ENCODE peak calls at places on chromosomes 3 and 15, in seven cellular contexts. One of them, this sample, is unnamed.

GRCh38 chr15:67186226-67186649 is 68.2 kb downstream of the AAGAB start:
- DNase-seq in H9: no peak
- DNase-seq in IMR-90: no peak
- DNase-seq in neuronal stem cell: no peak
- DNase-seq in trophoblast cell: no peak
- DNase-seq in H1: no peak
- DNase-seq in mesendoderm: no peak
- DNase-seq in this sample: no peak

GRCh38 chr15:79009388-79009787 is 64.5 kb upstream of the CTSH start:
- DNase-seq in trophoblast cell: no peak
- DNase-seq in neuronal stem cell: no peak
- DNase-seq in H9: no peak
- DNase-seq in IMR-90: no peak
- DNase-seq in H1: no peak
- DNase-seq in mesendoderm: no peak
- DNase-seq in this sample: no peak

GRCh38 chr3:55750525-55750924 is 263.4 kb upstream of the WNT5A start:
- DNase-seq in trophoblast cell: peak
- DNase-seq in H1: no peak
- DNase-seq in mesendoderm: no peak
- DNase-seq in IMR-90: peak
- DNase-seq in H9: no peak
- DNase-seq in neuronal stem cell: no peak
- DNase-seq in this sample: peak

GRCh38 chr15:37079726-37080125 is 20.6 kb downstream of the MEIS2 start:
- DNase-seq in IMR-90: peak
- DNase-seq in trophoblast cell: no peak
- DNase-seq in H9: no peak
- DNase-seq in neuronal stem cell: no peak
- DNase-seq in H1: no peak
- DNase-seq in mesendoderm: no peak
- DNase-seq in this sample: no peak

GRCh38 chr3:71194785-71195184 is 388.7 kb downstream of the FOXP1 start:
- DNase-seq in trophoblast cell: no peak
- DNase-seq in IMR-90: no peak
- DNase-seq in H1: no peak
- DNase-seq in mesendoderm: peak
- DNase-seq in H9: peak
- DNase-seq in neuronal stem cell: no peak
- DNase-seq in this sample: no peak

GRCh38 chr3:98874602-98875249 is 26.8 kb downstream of the DCBLD2 start:
- DNase-seq in IMR-90: no peak
- DNase-seq in mesendoderm: peak
- DNase-seq in trophoblast cell: no peak
- DNase-seq in H1: no peak
- DNase-seq in neuronal stem cell: no peak
- DNase-seq in H9: no peak
- DNase-seq in this sample: no peak

GRCh38 chr15:90337256-90337655 is 14.8 kb upstream of the ZNF774 start:
- DNase-seq in mesendoderm: no peak
- DNase-seq in H9: no peak
- DNase-seq in H1: no peak
- DNase-seq in neuronal stem cell: no peak
- DNase-seq in IMR-90: no peak
- DNase-seq in trophoblast cell: peak
- DNase-seq in this sample: no peak

GRCh38 chr3:9170851-9171160 is 78.6 kb downstream of the SRGAP3 start:
- DNase-seq in mesendoderm: no peak
- DNase-seq in H9: no peak
- DNase-seq in IMR-90: no peak
- DNase-seq in H1: no peak
- DNase-seq in trophoblast cell: no peak
- DNase-seq in neuronal stem cell: no peak
- DNase-seq in this sample: no peak

GRCh38 chr3:70096376-70097055 is 97.0 kb downstream of the SAMMSON start:
- DNase-seq in H1: no peak
- DNase-seq in trophoblast cell: no peak
- DNase-seq in mesendoderm: no peak
- DNase-seq in neuronal stem cell: no peak
- DNase-seq in IMR-90: no peak
- DNase-seq in H9: no peak
- DNase-seq in this sample: no peak

GRCh38 chr15:63870403-63871209 is 36.9 kb upstream of the HERC1 start:
- DNase-seq in H9: peak
- DNase-seq in IMR-90: peak
- DNase-seq in trophoblast cell: peak
- DNase-seq in mesendoderm: peak
- DNase-seq in H1: no peak
- DNase-seq in neuronal stem cell: peak
- DNase-seq in this sample: peak

GRCh38 chr3:140501770-140502364 is 176.0 kb upstream of the TRIM42 start:
- DNase-seq in neuronal stem cell: no peak
- DNase-seq in trophoblast cell: no peak
- DNase-seq in H1: no peak
- DNase-seq in mesendoderm: no peak
- DNase-seq in IMR-90: no peak
- DNase-seq in H9: no peak
- DNase-seq in this sample: no peak

GRCh38 chr3:172135185-172135584 is 95.8 kb downstream of the FNDC3B start:
- DNase-seq in H1: no peak
- DNase-seq in mesendoderm: peak
- DNase-seq in H9: no peak
- DNase-seq in neuronal stem cell: no peak
- DNase-seq in IMR-90: no peak
- DNase-seq in trophoblast cell: no peak
- DNase-seq in this sample: no peak

GRCh38 chr3:47578119-47578630 is 490 bp downstream of the CSPG5 start:
- DNase-seq in IMR-90: no peak
- DNase-seq in H1: peak
- DNase-seq in H9: peak
- DNase-seq in neuronal stem cell: peak
- DNase-seq in trophoblast cell: no peak
- DNase-seq in mesendoderm: no peak
- DNase-seq in this sample: peak

GRCh38 chr3:141457624-141458236 is 29.1 kb upstream of the RASA2 start:
- DNase-seq in mesendoderm: no peak
- DNase-seq in H9: no peak
- DNase-seq in trophoblast cell: no peak
- DNase-seq in H1: no peak
- DNase-seq in neuronal stem cell: no peak
- DNase-seq in IMR-90: peak
- DNase-seq in this sample: no peak

GRCh38 chr3:127003601-127004280 is 20.8 kb downstream of the PLXNA1 start:
- DNase-seq in H9: no peak
- DNase-seq in IMR-90: no peak
- DNase-seq in neuronal stem cell: no peak
- DNase-seq in H1: no peak
- DNase-seq in mesendoderm: no peak
- DNase-seq in trophoblast cell: no peak
- DNase-seq in this sample: no peak

GRCh38 chr15:40291088-40291574 is 8.3 kb upstream of the ANKRD63 start:
- DNase-seq in mesendoderm: peak
- DNase-seq in neuronal stem cell: peak
- DNase-seq in H9: peak
- DNase-seq in IMR-90: peak
- DNase-seq in trophoblast cell: peak
- DNase-seq in H1: peak
- DNase-seq in this sample: peak

GRCh38 chr3:124660606-124661005 is 69.6 kb upstream of the UMPS start:
- DNase-seq in trophoblast cell: no peak
- DNase-seq in H9: no peak
- DNase-seq in H1: no peak
- DNase-seq in mesendoderm: no peak
- DNase-seq in neuronal stem cell: no peak
- DNase-seq in IMR-90: no peak
- DNase-seq in this sample: no peak

GRCh38 chr3:147809206-147809605 is 400.0 kb downstream of the ZIC1 start:
- DNase-seq in mesendoderm: no peak
- DNase-seq in H9: no peak
- DNase-seq in trophoblast cell: no peak
- DNase-seq in H1: no peak
- DNase-seq in neuronal stem cell: no peak
- DNase-seq in IMR-90: no peak
- DNase-seq in this sample: no peak

GRCh38 chr15:45187894-45188830 is at the start of gene SHF:
- DNase-seq in neuronal stem cell: peak
- DNase-seq in trophoblast cell: no peak
- DNase-seq in mesendoderm: peak
- DNase-seq in H1: peak
- DNase-seq in IMR-90: peak
- DNase-seq in H9: peak
- DNase-seq in this sample: peak

GRCh38 chr15:36432162-36432561 is 147.3 kb upstream of the CDIN1 start:
- DNase-seq in trophoblast cell: no peak
- DNase-seq in mesendoderm: no peak
- DNase-seq in H1: no peak
- DNase-seq in IMR-90: peak
- DNase-seq in neuronal stem cell: no peak
- DNase-seq in H9: no peak
- DNase-seq in this sample: peak

GRCh38 chr3:129045675-129046036 is 14.9 kb upstream of the GP9 start:
- DNase-seq in IMR-90: no peak
- DNase-seq in H9: peak
- DNase-seq in neuronal stem cell: no peak
- DNase-seq in mesendoderm: no peak
- DNase-seq in H1: no peak
- DNase-seq in trophoblast cell: no peak
- DNase-seq in this sample: no peak

GRCh38 chr3:133944641-133945441 is 49.2 kb upstream of the RAB6B start:
- DNase-seq in neuronal stem cell: no peak
- DNase-seq in IMR-90: peak
- DNase-seq in H1: no peak
- DNase-seq in mesendoderm: no peak
- DNase-seq in trophoblast cell: peak
- DNase-seq in H9: no peak
- DNase-seq in this sample: peak

GRCh38 chr3:98534734-98535133 is 3.0 kb downstream of the GPR15 start:
- DNase-seq in H1: no peak
- DNase-seq in mesendoderm: no peak
- DNase-seq in neuronal stem cell: no peak
- DNase-seq in IMR-90: no peak
- DNase-seq in trophoblast cell: no peak
- DNase-seq in H9: no peak
- DNase-seq in this sample: no peak

GRCh38 chr3:5172018-5172417 is 15.5 kb upstream of the EDEM1 start:
- DNase-seq in mesendoderm: no peak
- DNase-seq in H1: no peak
- DNase-seq in neuronal stem cell: no peak
- DNase-seq in IMR-90: no peak
- DNase-seq in H9: no peak
- DNase-seq in trophoblast cell: no peak
- DNase-seq in this sample: no peak
- H2AK5ac ChIP-seq in mesendoderm: no peak
- H2AK5ac ChIP-seq in H1: no peak
- H2AK5ac ChIP-seq in neuronal stem cell: no peak
- H2AK5ac ChIP-seq in IMR-90: no peak
- H2AK5ac ChIP-seq in H9: no peak
- H2AK5ac ChIP-seq in trophoblast cell: no peak
- H2AK5ac ChIP-seq in this sample: no peak

GRCh38 chr3:13650210-13651056 is 101.5 kb downstream of the FBLN2 start:
- DNase-seq in trophoblast cell: peak
- DNase-seq in neuronal stem cell: peak
- DNase-seq in H1: peak
- DNase-seq in mesendoderm: peak
- DNase-seq in IMR-90: peak
- DNase-seq in H9: peak
- DNase-seq in this sample: peak

GRCh38 chr3:13653631-13654279 is 104.8 kb downstream of the FBLN2 start:
- DNase-seq in neuronal stem cell: no peak
- DNase-seq in mesendoderm: peak
- DNase-seq in H1: no peak
- DNase-seq in H9: no peak
- DNase-seq in IMR-90: no peak
- DNase-seq in trophoblast cell: no peak
- DNase-seq in this sample: no peak

GRCh38 chr3:13651057-13651400 is 102.1 kb downstream of the FBLN2 start:
- DNase-seq in H9: no peak
- DNase-seq in mesendoderm: no peak
- DNase-seq in IMR-90: no peak
- DNase-seq in neuronal stem cell: no peak
- DNase-seq in trophoblast cell: no peak
- DNase-seq in H1: no peak
- DNase-seq in this sample: no peak

GRCh38 chr3:13652728-13653127 is 103.8 kb downstream of the FBLN2 start:
- DNase-seq in H9: no peak
- DNase-seq in neuronal stem cell: no peak
- DNase-seq in trophoblast cell: no peak
- DNase-seq in mesendoderm: no peak
- DNase-seq in H1: no peak
- DNase-seq in IMR-90: no peak
- DNase-seq in this sample: no peak

DNA sequence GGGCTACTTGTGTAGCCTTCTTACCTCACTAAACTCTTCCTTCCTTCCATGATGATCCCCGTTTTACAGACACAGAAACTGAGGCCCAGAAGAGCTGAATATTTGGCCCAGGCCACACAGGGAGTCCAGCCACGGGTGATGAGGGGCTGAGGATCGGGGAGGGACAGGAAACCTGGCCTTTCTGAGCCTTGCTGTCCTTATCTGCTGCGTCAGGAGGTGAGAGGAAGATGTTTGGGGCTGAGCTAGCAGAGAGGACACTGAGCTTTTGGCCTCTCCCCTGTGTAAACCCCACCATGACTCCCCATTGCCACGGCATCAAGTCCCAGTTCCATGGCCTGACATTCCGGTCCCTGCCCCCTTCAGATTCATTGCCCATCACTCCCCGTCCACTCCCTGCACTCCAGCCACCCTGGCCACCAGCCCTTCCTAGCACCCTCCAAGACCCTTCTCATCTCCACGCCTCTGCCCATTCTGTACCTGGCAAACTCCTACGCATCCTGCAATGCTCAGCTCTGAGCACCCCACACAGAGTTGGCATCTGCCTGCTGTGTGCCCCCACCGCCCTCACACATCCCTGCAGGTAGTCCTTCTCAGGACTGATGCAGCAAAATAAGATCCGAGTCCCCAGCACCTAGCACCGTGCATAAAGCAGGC is 103.0 kb downstream of the FBLN2 start:
- DNase-seq in trophoblast cell: no peak
- DNase-seq in IMR-90: no peak
- DNase-seq in neuronal stem cell: no peak
- DNase-seq in H1: no peak
- DNase-seq in mesendoderm: no peak
- DNase-seq in H9: no peak
- DNase-seq in this sample: no peak
- H2AK5ac ChIP-seq in trophoblast cell: no peak
- H2AK5ac ChIP-seq in IMR-90: no peak
- H2AK5ac ChIP-seq in neuronal stem cell: peak
- H2AK5ac ChIP-seq in H1: peak
- H2AK5ac ChIP-seq in mesendoderm: no peak
- H2AK5ac ChIP-seq in H9: no peak
- H2AK5ac ChIP-seq in this sample: no peak

GRCh38 chr3:184842433-184842832 is 30.5 kb downstream of the VPS8 start:
- DNase-seq in H9: no peak
- DNase-seq in trophoblast cell: no peak
- DNase-seq in mesendoderm: no peak
- DNase-seq in neuronal stem cell: no peak
- DNase-seq in H1: no peak
- DNase-seq in IMR-90: peak
- DNase-seq in this sample: peak
- H2AK5ac ChIP-seq in H9: no peak
- H2AK5ac ChIP-seq in trophoblast cell: no peak
- H2AK5ac ChIP-seq in mesendoderm: no peak
- H2AK5ac ChIP-seq in neuronal stem cell: no peak
- H2AK5ac ChIP-seq in H1: no peak
- H2AK5ac ChIP-seq in IMR-90: no peak
- H2AK5ac ChIP-seq in this sample: no peak

GRCh38 chr3:33980252-33980651 is 181.8 kb downstream of the PDCD6IP start:
- DNase-seq in H9: no peak
- DNase-seq in H1: no peak
- DNase-seq in mesendoderm: peak
- DNase-seq in trophoblast cell: peak
- DNase-seq in neuronal stem cell: no peak
- DNase-seq in IMR-90: peak
- DNase-seq in this sample: peak
- H2AK5ac ChIP-seq in H9: no peak
- H2AK5ac ChIP-seq in H1: no peak
- H2AK5ac ChIP-seq in mesendoderm: no peak
- H2AK5ac ChIP-seq in trophoblast cell: no peak
- H2AK5ac ChIP-seq in neuronal stem cell: no peak
- H2AK5ac ChIP-seq in IMR-90: no peak
- H2AK5ac ChIP-seq in this sample: no peak